ENCODE peak calls at places on chromosomes 16 and 17, in eight cellular contexts. U is HCT116, E is K562, V is gastrocnemius medialis, P is uterus, K is stomach, A is right lobe of liver, W is ovary. M is an unnamed sample. For H3K4me1, the result is how much of the 10 kb centered on the place peaks cover.

GRCh38 chr17:34584805-34585416 is 5.5 kb downstream of the TMEM132E start:
- DNase-seq in U (no peak), K (no peak), W (no peak), P (no peak), E (no peak), A (no peak), V (no peak), M (no peak)

GRCh38 chr17:30271102-30271501 is 20.6 kb downstream of the BLMH start:
- DNase-seq in K (no peak), E (peak), P (no peak), V (no peak), U (no peak), A (no peak), W (no peak), M (no peak)

GRCh38 chr16:67685388-67686112 is 18.9 kb downstream of the C16orf86 start:
- DNase-seq in A (no peak), E (no peak), K (no peak), W (no peak), P (no peak), U (no peak), V (no peak), M (no peak)

GRCh38 chr16:18983565-18984424 is at the start of gene TMC7:
- DNase-seq in W (peak), V (peak), U (peak), P (peak), E (peak), A (peak), K (peak), M (peak)

GRCh38 chr17:71441098-71441497 is 679.7 kb upstream of the SOX9 start:
- DNase-seq in E (no peak), U (peak), P (no peak), A (no peak), W (no peak), K (no peak), V (no peak), M (no peak)

GRCh38 chr16:53576228-53576627 is 73.2 kb upstream of the AKTIP start:
- DNase-seq in W (no peak), V (no peak), A (no peak), E (no peak), U (no peak), P (no peak), K (no peak), M (no peak)

GRCh38 chr17:81096741-81097133 is 61.8 kb downstream of the BAIAP2 start:
- DNase-seq in W (no peak), A (no peak), P (peak), V (no peak), K (no peak), U (no peak), E (no peak), M (no peak)

GRCh38 chr17:8800656-8801055 is 1.5 kb upstream of the MFSD6L start:
- DNase-seq in K (no peak), U (no peak), E (no peak), W (no peak), A (no peak), V (no peak), P (no peak), M (no peak)

GRCh38 chr16:56980203-56980535 is 9.2 kb upstream of the NLRC5 start:
- DNase-seq in W (no peak), K (no peak), E (no peak), P (no peak), A (no peak), V (no peak), U (no peak), M (no peak)

GRCh38 chr16:8572919-8573724 is 17.2 kb downstream of the TMEM114 start:
- DNase-seq in A (no peak), V (no peak), U (peak), K (no peak), W (no peak), P (no peak), E (peak), M (no peak)

GRCh38 chr16:23145608-23146007 is 3.6 kb downstream of the USP31 start:
- DNase-seq in E (no peak), V (no peak), A (no peak), U (no peak), K (no peak), P (no peak), W (no peak), M (no peak)

GRCh38 chr17:38455288-38455915 is 27.1 kb downstream of the ARHGAP23 start:
- DNase-seq in W (no peak), P (no peak), K (no peak), A (no peak), V (no peak), U (no peak), E (no peak), M (no peak)

GRCh38 chr17:13114601-13115024 is 96.8 kb upstream of the ELAC2 start:
- DNase-seq in V (no peak), K (peak), P (no peak), A (peak), E (peak), W (no peak), U (peak), M (no peak)

GRCh38 chr16:27617678-27618077 is 67.7 kb downstream of the KATNIP start:
- DNase-seq in K (no peak), V (no peak), P (no peak), U (no peak), A (no peak), W (no peak), E (no peak), M (no peak)

GRCh38 chr17:6643460-6644125 is 2.7 kb downstream of the TXNDC17 start:
- DNase-seq in V (no peak), E (no peak), P (no peak), W (no peak), A (no peak), K (no peak), U (no peak), M (no peak)

GRCh38 chr16:14427371-14427948 is 202.6 kb downstream of the PARN start:
- DNase-seq in P (no peak), A (no peak), E (no peak), U (no peak), K (no peak), W (no peak), V (no peak), M (no peak)

GRCh38 chr17:39979865-39980401 is 674 bp upstream of the PSMD3 start:
- DNase-seq in V (no peak), W (no peak), K (no peak), U (no peak), A (no peak), P (no peak), E (peak), M (no peak)

GRCh38 chr17:57597531-57598453 is 147.3 kb downstream of the CCDC182 start:
- DNase-seq in P (peak), V (peak), A (peak), W (peak), U (peak), E (peak), K (peak), M (peak)

GRCh38 chr17:75898065-75898464 is 1.3 kb upstream of the TRIM65 start:
- DNase-seq in A (no peak), P (no peak), U (no peak), V (no peak), K (no peak), W (no peak), E (no peak), M (no peak)

GRCh38 chr17:31645351-31645750 is 213.7 kb downstream of the COPRS start:
- DNase-seq in W (no peak), U (no peak), V (no peak), P (no peak), A (no peak), K (no peak), E (no peak), M (no peak)

GRCh38 chr16:64478258-64478906 is 643.5 kb downstream of the CDH11 start:
- DNase-seq in W (no peak), P (no peak), U (no peak), K (no peak), E (no peak), A (no peak), V (no peak), M (no peak)

GRCh38 chr17:7716901-7717755 is at the start of gene DNAH2:
- DNase-seq in K (peak), P (peak), E (peak), V (peak), A (peak), W (peak), U (peak), M (peak)

GRCh38 chr17:33056392-33057146 is 64.9 kb downstream of the SPACA3 start:
- DNase-seq in V (no peak), K (no peak), E (no peak), A (no peak), W (no peak), P (no peak), U (no peak), M (no peak)

GRCh38 chr17:59807892-59808509 is 84.7 kb downstream of the TUBD1 start:
- DNase-seq in E (no peak), V (no peak), K (no peak), U (no peak), A (no peak), P (no peak), W (no peak), M (no peak)

GRCh38 chr16:54163197-54163843 is 123.3 kb downstream of the IRX3 start:
- DNase-seq in U (no peak), E (no peak), P (no peak), A (no peak), V (no peak), W (no peak), K (no peak), M (no peak)

GRCh38 chr17:2040942-2041560 is 771 bp upstream of the OVCA2 start:
- DNase-seq in U (no peak), V (no peak), A (no peak), K (no peak), E (no peak), W (no peak), P (no peak), M (no peak)

GRCh38 chr17:66405836-66406679 is 103.6 kb downstream of the PRKCA start:
- DNase-seq in U (no peak), V (no peak), W (no peak), P (no peak), K (no peak), E (no peak), A (no peak), M (no peak)

GRCh38 chr16:67822511-67822910 is 15.8 kb downstream of the TSNAXIP1 start:
- DNase-seq in U (no peak), K (no peak), W (no peak), P (no peak), E (no peak), A (no peak), V (no peak), M (no peak)

GRCh38 chr16:84266451-84266850 is 26.6 kb upstream of the KCNG4 start:
- DNase-seq in E (peak), W (no peak), V (peak), U (peak), P (no peak), K (no peak), A (peak), M (no peak)

GRCh38 chr16:1403733-1404132 is 10.8 kb downstream of the UNKL start:
- DNase-seq in V (no peak), W (no peak), U (no peak), A (no peak), K (no peak), P (no peak), E (no peak), M (no peak)

GRCh38 chr16:87789437-87790277 is 23.9 kb upstream of the KLHDC4 start:
- DNase-seq in K (peak), E (no peak), V (peak), A (peak), U (no peak), P (no peak), W (no peak), M (peak)

GRCh38 chr17:59617141-59617757 is 2.4 kb upstream of the CLTC start:
- DNase-seq in P (no peak), A (no peak), W (no peak), U (no peak), K (no peak), V (no peak), E (no peak), M (no peak)

GRCh38 chr17:78337244-78338109 is 22.4 kb downstream of the SOCS3 start:
- DNase-seq in E (no peak), V (no peak), U (no peak), W (no peak), K (no peak), P (no peak), A (no peak), M (no peak)
- H3K4me1 ChIP-seq in E (under half), V (under half), U (half or more), W (under half), K (under half), P (under half), A (under half), M (under half)

GRCh38 chr17:18353541-18353940 is 9.8 kb downstream of the SHMT1 start:
- DNase-seq in K (no peak), U (no peak), W (no peak), A (no peak), V (no peak), P (no peak), E (no peak), M (no peak)
- TF ChIP-seq CTCF in K (no peak), U (no peak), W (no peak), A (no peak), V (no peak), P (no peak), E (no peak), M (no peak)

DNA sequence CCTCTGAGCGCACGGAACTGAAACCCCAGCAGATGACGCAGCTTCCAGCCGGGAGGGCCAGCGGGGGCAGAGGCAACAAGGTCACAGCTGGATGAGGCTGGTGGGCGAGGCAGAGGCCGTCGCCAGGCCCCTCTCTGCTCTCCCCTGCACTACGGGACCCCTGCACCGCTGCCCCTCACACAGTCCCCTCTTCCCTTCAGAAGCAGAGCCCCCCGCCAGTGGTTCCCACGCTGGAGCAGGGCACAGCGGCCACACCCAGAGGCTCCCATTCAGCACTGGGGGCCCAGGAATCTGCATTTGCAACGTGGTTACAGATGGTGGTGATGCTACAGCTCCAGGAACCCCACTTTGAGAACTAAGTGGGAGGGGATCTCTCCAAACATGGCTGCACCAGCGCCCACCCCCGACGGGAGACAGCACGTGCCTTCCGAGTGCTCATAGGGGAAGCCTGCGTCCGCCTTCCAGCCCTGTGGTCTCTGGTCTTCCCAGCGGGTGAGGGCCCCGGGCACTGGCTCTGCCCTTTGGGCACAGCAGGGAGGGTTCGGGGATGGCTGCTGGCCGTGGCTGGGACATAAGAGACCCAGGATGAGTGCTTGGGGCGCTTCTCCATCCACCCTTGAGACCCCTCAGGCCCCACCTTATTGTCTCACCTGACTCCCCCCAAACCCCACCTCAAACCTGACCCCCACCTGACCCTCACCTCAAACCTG is 4.7 kb upstream of the RAB40B start:
- DNase-seq in V (no peak), K (no peak), E (no peak), U (no peak), P (no peak), W (no peak), A (no peak), M (no peak)
- TF ChIP-seq POLR2A in V (no peak), K (no peak), E (no peak), U (no peak), P (no peak), W (no peak), A (no peak), M (no peak)

DNA sequence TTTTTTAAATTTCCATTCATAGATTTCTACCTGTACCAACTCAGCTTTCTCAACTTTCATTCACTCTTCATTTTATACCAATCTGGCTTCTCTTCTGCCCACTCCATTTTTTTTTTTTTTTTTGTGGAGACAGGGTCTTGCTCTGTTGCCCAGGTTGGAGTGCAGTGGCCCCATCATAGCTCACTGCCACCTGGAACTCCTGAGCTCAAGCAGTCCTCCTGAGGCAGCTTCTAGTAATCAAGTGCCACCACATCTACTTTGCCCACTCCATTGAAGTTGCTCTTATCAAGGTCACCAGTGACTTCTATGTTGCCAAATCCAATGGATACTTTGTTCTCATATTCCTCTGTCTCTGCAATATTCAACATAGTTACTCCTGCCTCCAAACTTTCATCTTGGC is 1.7 kb downstream of the SUPT6H start:
- DNase-seq in K (no peak), E (no peak), W (no peak), V (no peak), P (no peak), A (no peak), U (no peak), M (no peak)
- H3K4me1 ChIP-seq in K (half or more), E (under half), W (under half), V (under half), P (under half), A (under half), U (under half), M (under half)

GRCh38 chr17:56130030-56130429 is 23.2 kb upstream of the ANKFN1 start:
- DNase-seq in U (no peak), K (no peak), E (no peak), P (no peak), A (no peak), V (no peak), W (no peak), M (no peak)

GRCh38 chr17:56131431-56131830 is 21.8 kb upstream of the ANKFN1 start:
- DNase-seq in W (no peak), K (no peak), E (no peak), A (no peak), P (no peak), U (no peak), V (no peak), M (no peak)

GRCh38 chr17:56121661-56122060 is 31.6 kb upstream of the ANKFN1 start:
- DNase-seq in P (no peak), A (no peak), K (no peak), W (no peak), E (no peak), V (no peak), U (no peak), M (no peak)

DNA sequence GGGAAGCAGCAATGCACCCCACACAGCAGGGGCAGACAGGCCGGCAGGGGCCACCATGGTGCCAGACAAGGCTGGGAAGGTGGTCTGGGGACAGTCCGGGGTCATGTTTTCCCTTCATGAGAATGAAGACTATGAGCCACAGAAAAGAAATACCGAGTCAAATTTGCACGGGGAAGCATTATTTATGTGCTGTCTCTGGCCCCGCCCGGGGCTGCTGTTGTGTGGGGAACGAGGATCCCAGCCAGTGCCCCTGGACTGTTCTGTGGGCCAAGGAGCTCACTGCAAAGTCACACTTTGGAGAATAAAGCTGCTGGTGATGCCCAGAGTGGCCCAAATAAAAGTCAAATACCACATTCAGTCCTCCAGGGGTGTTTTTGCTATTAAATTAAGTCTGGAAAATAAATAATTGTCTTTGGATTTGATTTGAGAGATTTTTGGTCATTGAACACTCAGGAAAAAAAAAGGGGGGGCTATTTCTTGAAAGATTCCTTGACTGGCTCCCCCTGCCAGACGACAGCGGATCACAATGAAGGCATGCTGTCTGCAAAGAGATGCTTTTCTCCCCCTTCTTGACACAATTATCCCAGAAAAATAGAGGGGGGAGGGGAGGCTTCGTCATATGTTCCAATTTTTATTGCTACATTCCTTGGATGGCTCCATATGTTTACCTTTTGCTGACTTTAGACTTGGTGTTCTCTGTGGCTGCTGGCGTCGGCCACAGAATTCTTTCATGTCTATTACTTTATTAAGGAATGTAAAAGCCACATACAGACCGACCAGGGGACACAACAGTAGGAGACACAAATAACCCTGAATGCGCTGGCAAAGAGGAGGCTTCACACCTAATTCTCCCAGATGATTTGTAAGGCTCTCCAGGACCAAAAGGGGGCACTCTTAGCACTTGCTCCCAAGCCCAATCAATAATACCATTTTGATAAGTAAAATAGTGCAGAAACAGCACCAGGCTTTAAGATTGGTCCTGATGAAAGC is 27.1 kb upstream of the ANKFN1 start:
- DNase-seq in P (no peak), A (no peak), K (no peak), E (peak), W (no peak), V (no peak), U (peak), M (peak)
- TF ChIP-seq CTCF in P (no peak), A (peak), K (no peak), E (peak), W (no peak), V (peak), U (peak), M (no peak)

GRCh38 chr17:11304568-11304967 is 63.6 kb downstream of the SHISA6 start:
- DNase-seq in E (no peak), V (no peak), U (no peak), W (no peak), P (no peak), A (no peak), K (no peak), M (no peak)

GRCh38 chr17:11309850-11310249 is 68.8 kb downstream of the SHISA6 start:
- DNase-seq in E (no peak), U (no peak), A (no peak), W (no peak), K (no peak), P (no peak), V (no peak), M (no peak)

GRCh38 chr17:11305524-11305923 is 64.5 kb downstream of the SHISA6 start:
- DNase-seq in E (no peak), P (no peak), U (no peak), K (no peak), V (no peak), W (no peak), A (no peak), M (no peak)

GRCh38 chr17:11308550-11308949 is 67.5 kb downstream of the SHISA6 start:
- DNase-seq in V (no peak), A (no peak), W (no peak), P (no peak), U (no peak), K (no peak), E (no peak), M (no peak)

DNA sequence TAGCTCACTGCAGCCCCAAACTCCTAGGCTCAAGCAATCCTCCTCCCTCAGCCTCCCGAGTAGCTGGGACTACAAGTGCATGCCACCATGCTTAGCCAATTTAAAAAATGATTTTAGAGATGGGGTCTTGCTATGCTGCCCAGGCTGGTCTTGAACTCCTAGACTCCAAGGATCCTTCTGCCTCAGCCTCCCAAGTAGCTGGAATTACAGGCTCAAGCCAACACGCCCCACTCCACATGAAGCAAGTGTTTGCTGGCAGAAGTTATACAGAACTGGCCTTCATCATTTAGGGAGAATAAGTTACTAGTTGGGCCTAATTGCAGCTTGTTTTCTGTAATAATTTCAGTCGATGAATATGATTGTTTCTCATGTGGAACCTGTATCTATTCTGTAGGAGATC is 68.0 kb downstream of the SHISA6 start:
- DNase-seq in E (no peak), U (no peak), W (no peak), A (no peak), K (no peak), V (no peak), P (no peak), M (no peak)
- TF ChIP-seq POLR2A in E (no peak), U (no peak), W (no peak), A (no peak), K (no peak), V (no peak), P (no peak), M (no peak)